ENCODE peak calls at places on chromosomes 4 and X, in four cellular contexts. L is K562, A is GM12878, R is H1. Z is an unnamed sample.

GRCh38 chrX:136162827-136163427 is 15.6 kb downstream of the FHL1 start:
- DNase-seq in L (peak), A (no peak), R (no peak), Z (peak)

GRCh38 chr4:125739760-125740159 is 425.0 kb downstream of the FAT4 start:
- DNase-seq in L (no peak), A (no peak), R (no peak), Z (no peak)

GRCh38 chrX:48648299-48648698 is 35.3 kb upstream of the WAS start:
- DNase-seq in L (peak), A (no peak), R (peak), Z (no peak)

GRCh38 chrX:79036152-79036551 is 91.0 kb downstream of the P2RY10 start:
- DNase-seq in L (no peak), A (no peak), R (no peak), Z (no peak)

GRCh38 chr4:145130788-145131398 is 32.8 kb downstream of the ABCE1 start:
- DNase-seq in L (no peak), A (no peak), R (no peak), Z (no peak)

GRCh38 chr4:128461300-128462103 is 173.9 kb upstream of the PGRMC2 start:
- DNase-seq in L (peak), A (no peak), R (no peak), Z (no peak)

GRCh38 chr4:38354872-38355271 is 309.1 kb upstream of the KLF3 start:
- DNase-seq in L (no peak), A (no peak), R (no peak), Z (no peak)

GRCh38 chr4:30828290-30828926 is 108.2 kb downstream of the PCDH7 start:
- DNase-seq in L (no peak), A (no peak), R (no peak), Z (peak)

GRCh38 chrX:151516538-151517187 is 46.8 kb upstream of the PASD1 start:
- DNase-seq in L (peak), A (no peak), R (no peak), Z (no peak)

GRCh38 chr4:37453004-37453360 is 208.4 kb downstream of the NWD2 start:
- DNase-seq in L (peak), A (peak), R (no peak), Z (peak)

GRCh38 chr4:48635310-48635709 is 144.8 kb downstream of the FRYL start:
- DNase-seq in L (no peak), A (no peak), R (no peak), Z (peak)

GRCh38 chr4:77433102-77433733 is 172.4 kb upstream of the CXCL13 start:
- DNase-seq in L (peak), A (peak), R (no peak), Z (peak)

GRCh38 chr4:6695660-6696581 is 2.2 kb downstream of the S100P start:
- DNase-seq in L (no peak), A (no peak), R (no peak), Z (no peak)
- TF ChIP-seq JUND in L (no peak), A (no peak), R (no peak), Z (no peak)

DNA sequence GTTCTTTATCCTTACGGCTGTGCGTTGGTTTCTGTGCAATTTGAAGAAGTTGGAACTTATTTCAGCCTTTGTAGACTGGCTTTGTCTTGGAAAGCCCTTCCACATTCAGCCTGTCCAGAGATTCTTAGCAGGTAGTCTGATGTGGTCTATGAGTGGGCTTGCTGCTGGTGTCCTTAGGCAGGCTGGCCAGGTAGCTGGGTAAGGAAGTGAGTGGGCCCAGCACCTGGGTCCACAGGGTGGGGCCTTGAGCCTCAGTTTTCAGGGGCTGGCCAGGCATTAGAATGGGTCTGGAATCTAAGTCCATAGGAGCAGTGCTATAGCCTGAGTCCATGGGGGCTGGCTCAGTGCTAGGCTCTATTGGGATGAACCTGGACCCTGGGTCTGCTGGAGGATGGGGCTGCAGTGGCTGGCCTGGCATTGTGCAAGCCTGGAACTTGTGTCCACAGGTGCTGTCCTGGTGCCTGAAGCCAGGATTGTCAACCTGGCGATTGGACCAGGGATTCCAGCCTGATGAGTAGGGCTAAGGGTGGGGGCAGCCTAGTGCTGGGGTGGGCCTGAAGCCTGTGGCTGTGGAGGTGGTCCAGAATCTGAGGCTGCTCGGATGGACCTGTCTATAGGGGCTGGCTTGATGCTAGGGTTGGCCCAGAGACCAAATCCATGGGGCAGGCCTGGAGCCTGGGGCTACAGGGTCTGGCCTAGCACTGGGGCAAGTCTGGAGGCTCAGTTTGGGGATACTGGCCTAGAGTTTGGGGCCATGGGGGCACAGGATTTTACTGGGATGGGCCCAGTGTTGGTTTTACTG is 152.5 kb downstream of the STAG2 start:
- DNase-seq in L (no peak), A (no peak), R (no peak), Z (no peak)
- TF ChIP-seq EGR1 in L (no peak), A (no peak), R (no peak), Z (no peak)

DNA sequence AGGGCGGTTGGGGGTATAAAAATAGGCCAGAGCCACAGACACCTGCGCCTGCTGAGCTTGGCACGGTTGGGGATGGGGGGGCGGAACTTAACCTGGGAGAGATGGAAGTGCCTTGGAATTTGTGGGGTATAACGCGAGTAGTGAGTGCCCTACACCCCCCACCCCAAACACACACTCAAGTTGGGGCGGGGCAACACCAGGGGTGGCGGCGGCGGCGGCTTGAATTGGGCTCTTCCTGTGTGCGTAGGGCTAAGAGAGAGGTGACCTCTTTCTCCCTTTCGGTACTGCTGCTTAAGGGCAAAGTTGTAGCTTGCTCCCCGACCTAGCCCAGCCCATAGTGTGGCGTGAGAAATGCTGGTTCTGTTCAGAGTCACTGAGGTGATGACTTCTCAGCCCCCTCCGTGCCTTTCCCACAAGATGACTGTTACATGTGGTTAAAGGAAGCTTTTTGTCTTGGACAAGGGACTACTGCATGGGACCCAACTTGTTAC is 839 bp downstream of the STK26 start:
- DNase-seq in L (peak), A (no peak), R (peak), Z (no peak)
- TF ChIP-seq SP1 in L (no peak), A (no peak), R (no peak), Z (no peak)

GRCh38 chr4:8589336-8589735 is 3.2 kb upstream of the CPZ start:
- DNase-seq in L (no peak), A (no peak), R (no peak), Z (no peak)
- TF ChIP-seq JUND in L (no peak), A (no peak), R (no peak), Z (no peak)

DNA sequence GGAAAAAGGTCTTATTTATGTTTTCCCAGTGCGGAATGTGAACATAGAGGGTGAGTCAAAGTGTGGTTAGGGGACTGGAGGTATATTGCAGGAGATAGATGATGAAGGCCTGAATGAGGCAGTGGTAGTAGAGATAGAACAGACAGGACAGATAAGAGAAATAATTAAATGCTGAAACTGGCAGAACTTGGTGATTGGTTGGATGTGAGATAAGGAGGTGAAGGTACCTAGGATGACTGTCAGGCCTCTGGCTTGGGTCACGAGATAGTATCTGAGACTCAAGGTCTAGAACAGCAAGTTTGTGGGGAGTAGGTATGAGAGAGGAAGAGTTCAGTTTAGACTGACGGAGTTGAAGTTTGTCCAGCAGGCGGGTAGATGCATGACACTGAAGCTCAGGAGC is 3.5 kb downstream of the MND1 start:
- DNase-seq in L (peak), A (no peak), R (no peak), Z (no peak)
- TF ChIP-seq EGR1 in L (no peak), A (no peak), R (no peak), Z (no peak)

GRCh38 chrX:38803286-38803608 is 2.0 kb downstream of the MID1IP1 start:
- DNase-seq in L (no peak), A (no peak), R (no peak), Z (no peak)
- TF ChIP-seq SP1 in L (no peak), A (no peak), R (no peak), Z (no peak)

DNA sequence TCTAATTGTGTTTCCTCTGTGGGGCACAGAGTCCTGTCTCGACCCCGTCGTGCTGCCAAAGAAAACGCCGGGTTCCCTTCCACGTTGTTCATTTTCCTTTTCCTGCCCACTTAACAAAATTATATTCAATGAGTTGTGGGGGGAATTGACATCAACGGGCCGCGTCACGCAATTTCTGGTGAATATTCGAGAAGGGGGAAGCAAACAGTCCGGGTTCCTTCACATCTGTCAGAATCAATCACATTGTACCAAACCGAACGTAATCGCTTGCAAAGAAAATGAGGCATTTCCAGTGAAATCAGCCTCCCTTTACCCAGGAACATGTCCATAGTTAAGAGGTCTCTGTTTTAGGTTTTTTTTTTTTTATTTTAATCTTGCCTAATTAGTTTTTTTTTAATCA is 243.5 kb downstream of the SHOX start:
- DNase-seq in L (no peak), A (no peak), R (no peak), Z (no peak)
- TF ChIP-seq JUND in L (no peak), A (no peak), R (no peak), Z (no peak)

DNA sequence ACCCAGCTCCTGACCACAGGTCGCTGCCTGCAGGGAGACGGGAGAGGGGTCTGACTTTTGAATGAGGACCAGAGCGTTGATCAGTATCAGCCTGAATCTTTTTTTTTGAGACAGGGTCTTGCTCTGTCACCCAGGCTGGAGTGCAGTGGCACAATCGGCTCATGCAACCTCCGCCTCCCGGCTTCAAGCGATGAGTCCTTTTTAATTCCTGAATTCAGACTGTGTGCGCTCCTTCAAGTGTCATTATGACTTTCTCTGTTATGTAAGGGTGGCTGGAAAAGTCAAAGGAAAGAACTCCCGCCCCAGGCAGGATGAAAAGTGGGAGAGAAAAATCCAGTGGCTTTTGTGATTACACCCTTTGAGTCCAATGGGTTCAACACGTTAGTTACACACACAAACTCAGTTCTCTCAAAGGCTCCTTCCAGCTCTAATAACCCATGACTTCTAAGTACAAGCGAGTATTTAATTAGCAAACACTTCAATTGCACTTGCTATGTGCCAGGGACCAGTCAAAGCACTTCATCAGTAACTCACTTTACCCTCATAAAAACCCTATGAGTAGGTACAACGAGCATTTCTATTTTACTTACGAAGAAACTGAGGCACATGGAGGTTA is 44.4 kb downstream of the PDHA1 start:
- DNase-seq in L (no peak), A (no peak), R (no peak), Z (no peak)
- TF ChIP-seq EGR1 in L (no peak), A (no peak), R (no peak), Z (no peak)

DNA sequence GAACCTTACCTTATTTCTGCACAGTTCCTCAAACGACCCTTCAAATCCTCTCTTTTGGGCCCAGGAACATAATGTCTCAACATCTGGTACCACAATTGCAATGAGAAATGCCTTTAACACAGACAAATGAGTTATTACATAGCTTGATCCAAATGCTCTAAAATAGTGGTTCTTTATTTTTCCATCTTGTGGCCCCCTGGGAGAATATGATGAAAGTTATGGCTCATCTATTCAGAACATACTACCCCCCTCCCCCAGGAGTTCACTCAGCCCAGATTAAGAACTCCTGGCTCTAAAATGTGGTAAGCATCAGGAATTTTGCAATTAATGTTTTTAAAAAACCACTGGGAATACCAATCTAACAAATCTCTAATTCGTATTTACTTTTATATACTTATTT is 23.9 kb upstream of the CENPU start:
- DNase-seq in L (no peak), A (no peak), R (no peak), Z (no peak)
- TF ChIP-seq SP1 in L (no peak), A (no peak), R (no peak), Z (no peak)

GRCh38 chr4:149985981-149986380 is 92.3 kb upstream of the DCLK2 start:
- DNase-seq in L (no peak), A (no peak), R (no peak), Z (no peak)

GRCh38 chr4:149983931-149984330 is 94.3 kb upstream of the DCLK2 start:
- DNase-seq in L (no peak), A (no peak), R (no peak), Z (no peak)

GRCh38 chr4:149975172-149975571 is 103.1 kb upstream of the DCLK2 start:
- DNase-seq in L (no peak), A (no peak), R (no peak), Z (no peak)

GRCh38 chr4:149980125-149980682 is 98.0 kb upstream of the DCLK2 start:
- DNase-seq in L (no peak), A (no peak), R (no peak), Z (no peak)

GRCh38 chr4:149980941-149981340 is 97.3 kb upstream of the DCLK2 start:
- DNase-seq in L (peak), A (no peak), R (peak), Z (peak)
- TF ChIP-seq JUND in L (no peak), A (no peak), R (no peak), Z (no peak)